ENCODE peak calls at places on chromosomes 12 and 14, in seven cellular contexts. P is A172, J is EL, Q is upper lobe of left lung, X is GM12865, E is GM19239, S is Daoy. V is an unnamed sample.

GRCh38 chr14:75636100-75636692 is 24.5 kb downstream of the ERG28 start:
- DNase-seq in P (peak; percentile 28), J (peak; percentile 81), Q (no peak), X (no peak), E (no peak), S (peak; percentile 12), V (no peak)

GRCh38 chr12:52074656-52075408 is 4.7 kb upstream of the SMIM41 start:
- DNase-seq in P (no peak), J (no peak), Q (no peak), X (no peak), E (no peak), S (no peak), V (no peak)

GRCh38 chr12:62256408-62257079 is 3.7 kb upstream of the USP15 start:
- DNase-seq in P (no peak), J (no peak), Q (no peak), X (no peak), E (no peak), S (peak; percentile 13), V (no peak)

GRCh38 chr14:25007832-25008231 is 42.1 kb downstream of the STXBP6 start:
- DNase-seq in P (no peak), J (peak; percentile 51), Q (no peak), X (no peak), E (no peak), S (peak; percentile 10), V (no peak)

GRCh38 chr14:53161758-53162512 is 8.8 kb upstream of the DDHD1 start:
- DNase-seq in P (no peak), J (no peak), Q (no peak), X (no peak), E (no peak), S (no peak), V (no peak)

GRCh38 chr12:58920102-58920955 is at the start of gene LRIG3:
- DNase-seq in P (peak; percentile 71), J (peak; percentile 88), Q (peak; percentile 97), X (peak; percentile 91), E (no peak), S (peak; percentile 96), V (no peak)

GRCh38 chr12:25377475-25378179 is 126.9 kb upstream of the KRAS start:
- DNase-seq in P (peak; percentile 60), J (peak; percentile 56), Q (no peak), X (peak; percentile 25), E (no peak), S (peak; percentile 13), V (no peak)

GRCh38 chr12:64461634-64462414 is 9.9 kb downstream of the TBK1 start:
- DNase-seq in P (peak; percentile 86), J (peak; percentile 92), Q (no peak), X (no peak), E (no peak), S (peak; percentile 63), V (no peak)

GRCh38 chr14:32576088-32576795 is 247.1 kb downstream of the AKAP6 start:
- DNase-seq in P (peak; percentile 58), J (peak; percentile 56), Q (no peak), X (peak; percentile 65), E (peak; percentile 8), S (peak; percentile 71), V (no peak)

GRCh38 chr14:74551431-74551830 is 57.9 kb downstream of the ISCA2 start:
- DNase-seq in P (no peak), J (no peak), Q (no peak), X (no peak), E (no peak), S (no peak), V (no peak)

GRCh38 chr14:70700955-70701354 is 59.2 kb downstream of the TTC9 start:
- DNase-seq in P (no peak), J (no peak), Q (no peak), X (no peak), E (no peak), S (no peak), V (no peak)

GRCh38 chr12:26062566-26062965 is 62.3 kb downstream of the BHLHE41 start:
- DNase-seq in P (peak; percentile 44), J (peak; percentile 73), Q (no peak), X (no peak), E (no peak), S (peak; percentile 42), V (no peak)

GRCh38 chr12:15701212-15701611 is 88.0 kb downstream of the EPS8 start:
- DNase-seq in P (no peak), J (peak; percentile 60), Q (no peak), X (peak; percentile 24), E (no peak), S (peak; percentile 59), V (no peak)

GRCh38 chr12:118402251-118402650 is 25.9 kb downstream of the SUDS3 start:
- DNase-seq in P (peak; percentile 11), J (peak; percentile 74), Q (no peak), X (no peak), E (no peak), S (no peak), V (no peak)

GRCh38 chr14:91316761-91317160 is 72.3 kb upstream of the GPR68 start:
- DNase-seq in P (no peak), J (no peak), Q (no peak), X (no peak), E (no peak), S (no peak), V (no peak)

GRCh38 chr12:116996648-116997047 is 85.9 kb downstream of the FBXW8 start:
- DNase-seq in P (no peak), J (no peak), Q (no peak), X (no peak), E (no peak), S (no peak), V (no peak)

GRCh38 chr14:100836961-100837811 is 11.3 kb downstream of the MEG3 start:
- DNase-seq in P (no peak), J (no peak), Q (no peak), X (no peak), E (no peak), S (no peak), V (no peak)

GRCh38 chr12:88208661-88209060 is 66.6 kb downstream of the TMTC3 start:
- DNase-seq in P (no peak), J (no peak), Q (no peak), X (no peak), E (no peak), S (no peak), V (no peak)

GRCh38 chr12:122872815-122873361 is 23.0 kb downstream of the VPS37B start:
- DNase-seq in P (no peak), J (no peak), Q (no peak), X (no peak), E (no peak), S (no peak), V (no peak)

GRCh38 chr12:56103823-56104108 is 593 bp upstream of the PA2G4 start:
- DNase-seq in P (no peak), J (no peak), Q (no peak), X (no peak), E (no peak), S (no peak), V (no peak)

GRCh38 chr12:78457951-78458350 is 406.6 kb upstream of the SYT1 start:
- DNase-seq in P (peak; percentile 8), J (no peak), Q (no peak), X (peak; percentile 75), E (peak; percentile 9), S (no peak), V (no peak)

GRCh38 chr12:66144796-66145754 is 14.5 kb upstream of the LLPH start:
- DNase-seq in P (peak; percentile 71), J (peak; percentile 79), Q (no peak), X (peak; percentile 17), E (no peak), S (peak; percentile 70), V (peak; percentile 44)

GRCh38 chr14:99749763-99750715 is 43.2 kb upstream of the EML1 start:
- DNase-seq in P (no peak), J (no peak), Q (no peak), X (no peak), E (no peak), S (no peak), V (no peak)

GRCh38 chr12:59087077-59087673 is 166.9 kb upstream of the LRIG3 start:
- DNase-seq in P (no peak), J (peak; percentile 8), Q (no peak), X (no peak), E (no peak), S (no peak), V (no peak)

GRCh38 chr12:50404307-50404706 is 3.6 kb downstream of the LARP4 start:
- DNase-seq in P (no peak), J (no peak), Q (no peak), X (no peak), E (no peak), S (no peak), V (no peak)